ENCODE peak calls at places on chromosomes 16 and 17, in ten cellular contexts. P is germinal center; L is upper lobe of left lung; K is AG08396; S is CD4-positive, CD25-positive, alpha-beta regulatory T cell; I is stimulated activated CD4-positive, alpha-beta T cell treated with anti-CD3 and anti-CD28 coated beads, Interleukin-15, amount 100 ng/mL, for 24 hours; M is KBM-7; T is GM04504; V is GF-D8; F is HTR-8/SVneo. O is an unnamed sample.

GRCh38 chr16:1338119-1338730 is 4.8 kb downstream of the BAIAP3 start:
- DNase-seq in P (no peak), L (peak), K (no peak), S (no peak), I (peak), M (no peak), T (no peak), V (no peak), F (no peak), O (no peak)

GRCh38 chr17:68906638-68907037 is 48.6 kb downstream of the ABCA8 start:
- DNase-seq in P (no peak), L (no peak), K (no peak), S (no peak), I (no peak), M (no peak), T (no peak), V (no peak), F (no peak), O (no peak)

GRCh38 chr16:68162413-68162812 is 73.5 kb downstream of the ESRP2 start:
- DNase-seq in P (no peak), L (no peak), K (no peak), S (no peak), I (no peak), M (no peak), T (no peak), V (no peak), F (no peak), O (no peak)

GRCh38 chr16:74837056-74837455 is 62.4 kb upstream of the FA2H start:
- DNase-seq in P (no peak), L (no peak), K (no peak), S (no peak), I (no peak), M (no peak), T (no peak), V (no peak), F (no peak), O (no peak)

GRCh38 chr17:1532836-1533602 is 16.6 kb upstream of the INPP5K start:
- DNase-seq in P (peak), L (no peak), K (no peak), S (peak), I (peak), M (peak), T (no peak), V (no peak), F (no peak), O (no peak)

GRCh38 chr16:88992351-88993005 is 15.5 kb upstream of the CBFA2T3 start:
- DNase-seq in P (peak), L (peak), K (no peak), S (no peak), I (no peak), M (no peak), T (no peak), V (no peak), F (no peak), O (no peak)

GRCh38 chr17:17837966-17838962 is 1.5 kb upstream of the SREBF1 start:
- DNase-seq in P (no peak), L (no peak), K (peak), S (no peak), I (no peak), M (peak), T (no peak), V (peak), F (no peak), O (peak)

GRCh38 chr17:68398731-68399637 is 58.3 kb downstream of the WIPI1 start:
- DNase-seq in P (peak), L (no peak), K (peak), S (peak), I (peak), M (peak), T (peak), V (no peak), F (peak), O (peak)

GRCh38 chr16:12252616-12253015 is 276.1 kb downstream of the SNX29 start:
- DNase-seq in P (no peak), L (peak), K (no peak), S (no peak), I (no peak), M (no peak), T (no peak), V (no peak), F (no peak), O (no peak)

GRCh38 chr17:2173005-2173404 is 118.1 kb downstream of the HIC1 start:
- DNase-seq in P (no peak), L (no peak), K (no peak), S (no peak), I (no peak), M (no peak), T (no peak), V (no peak), F (no peak), O (no peak)

GRCh38 chr16:25575363-25575762 is 116.4 kb upstream of the HS3ST4 start:
- DNase-seq in P (no peak), L (no peak), K (no peak), S (no peak), I (no peak), M (no peak), T (no peak), V (no peak), F (no peak), O (no peak)

GRCh38 chr17:54426287-54426886 is 474.3 kb upstream of the TOM1L1 start:
- DNase-seq in P (no peak), L (no peak), K (no peak), S (no peak), I (no peak), M (peak), T (no peak), V (no peak), F (no peak), O (no peak)

GRCh38 chr17:28744104-28744801 is 442 bp downstream of the TRAF4 start:
- DNase-seq in P (peak), L (peak), K (peak), S (peak), I (peak), M (peak), T (peak), V (no peak), F (peak), O (peak)

GRCh38 chr17:15663176-15663575 is 20.9 kb downstream of the TRIM16 start:
- DNase-seq in P (no peak), L (no peak), K (no peak), S (no peak), I (no peak), M (no peak), T (no peak), V (no peak), F (no peak), O (no peak)

GRCh38 chr17:39170558-39170957 is 4.6 kb upstream of the ARL5C start:
- DNase-seq in P (no peak), L (no peak), K (no peak), S (no peak), I (no peak), M (no peak), T (no peak), V (no peak), F (no peak), O (no peak)

GRCh38 chr17:305090-305976 is 47.3 kb downstream of the RPH3AL start:
- DNase-seq in P (no peak), L (peak), K (no peak), S (no peak), I (no peak), M (no peak), T (no peak), V (no peak), F (no peak), O (peak)

GRCh38 chr16:87094246-87094865 is 222.8 kb downstream of the C16orf95 start:
- DNase-seq in P (no peak), L (no peak), K (no peak), S (no peak), I (no peak), M (no peak), T (no peak), V (no peak), F (no peak), O (no peak)

O was measured in Caki2.